ENCODE peak calls at places on chromosomes 1 and 21, in four cellular contexts. W is nephron progenitor cell; K is mesendoderm; V is stimulated activated CD4-positive, alpha-beta T cell treated with anti-CD3 and anti-CD28 coated beads, Interleukin-1b, Interleukin-23, amount 100 ng/mL, for 24 hours. E is an unnamed sample.

GRCh38 chr21:31446206-31446900 is 102.3 kb upstream of the TIAM1 start:
- DNase-seq in W (no peak), K (no peak), V (no peak), E (no peak)

GRCh38 chr1:117871013-117871412 is 58.4 kb downstream of the GDAP2 start:
- DNase-seq in W (no peak), K (no peak), V (no peak), E (no peak)

GRCh38 chr21:39673163-39673562 is 60.4 kb downstream of the B3GALT5 start:
- DNase-seq in W (no peak), K (no peak), V (no peak), E (no peak)

GRCh38 chr1:45679123-45679522 is 7.2 kb downstream of the GPBP1L1 start:
- DNase-seq in W (no peak), K (no peak), V (no peak), E (no peak)

GRCh38 chr21:14956826-14957225 is 108.0 kb downstream of the NRIP1 start:
- DNase-seq in W (no peak), K (no peak), V (no peak), E (no peak)

GRCh38 chr1:39422604-39423003 is 68.8 kb upstream of the BMP8A start:
- DNase-seq in W (no peak), K (peak), V (no peak), E (no peak)

GRCh38 chr1:27967106-27967883 is 7.5 kb downstream of the XKR8 start:
- DNase-seq in W (no peak), K (no peak), V (no peak), E (no peak)

GRCh38 chr1:154191990-154192450 is at the start of gene TPM3:
- DNase-seq in W (no peak), K (peak), V (no peak), E (no peak)

GRCh38 chr1:222387020-222387816 is 160.7 kb downstream of the HHIPL2 start:
- DNase-seq in W (peak), K (peak), V (no peak), E (no peak)

GRCh38 chr1:39592069-39592468 is 15.5 kb upstream of the PABPC4 start:
- DNase-seq in W (no peak), K (no peak), V (no peak), E (no peak)

GRCh38 chr1:6270432-6270831 is 9.5 kb upstream of the GPR153 start:
- DNase-seq in W (no peak), K (no peak), V (no peak), E (no peak)

GRCh38 chr1:32454726-32455125 is 10.1 kb upstream of the ZBTB8B start:
- DNase-seq in W (no peak), K (peak), V (no peak), E (no peak)

GRCh38 chr1:57357462-57357861 is 66.4 kb downstream of the DAB1 start:
- DNase-seq in W (no peak), K (peak), V (no peak), E (no peak)

GRCh38 chr1:80158771-80159170 is 1152.2 kb upstream of the ADGRL4 start:
- DNase-seq in W (no peak), K (no peak), V (no peak), E (no peak)

GRCh38 chr21:16330340-16331319 is 600.8 kb downstream of the USP25 start:
- DNase-seq in W (peak), K (peak), V (no peak), E (no peak)

GRCh38 chr1:8061210-8061609 is 35.1 kb upstream of the ERRFI1 start:
- DNase-seq in W (no peak), K (no peak), V (no peak), E (no peak)

GRCh38 chr1:100440075-100440809 is 87.9 kb downstream of the CDC14A start:
- DNase-seq in W (peak), K (peak), V (no peak), E (no peak)

GRCh38 chr21:45917241-45917640 is 64.3 kb upstream of the COL6A1 start:
- DNase-seq in W (no peak), K (no peak), V (no peak), E (no peak)

GRCh38 chr1:218305447-218306064 is 20.5 kb downstream of the RRP15 start:
- DNase-seq in W (no peak), K (no peak), V (no peak), E (no peak)

GRCh38 chr1:70386121-70386520 is 24.9 kb upstream of the CTH start:
- DNase-seq in W (no peak), K (no peak), V (no peak), E (no peak)

GRCh38 chr21:32499249-32500055 is 85.9 kb downstream of the TCP10L start:
- DNase-seq in W (no peak), K (no peak), V (no peak), E (no peak)